ENCODE peak calls at places on chromosomes 6 and 20, in nine cellular contexts. X, F, N, L, P, A, W, D and M are unnamed samples.

GRCh38 chr6:43972915-43973304 is 154.3 kb downstream of the MRPL14 start:
- DNase-seq in X (no peak), F (peak; percentile 22), N (no peak), L (no peak), P (no peak), A (peak; percentile 71), W (peak; percentile 79), D (peak; percentile 59), M (peak; percentile 66)

GRCh38 chr6:130307752-130308361 is 58.0 kb upstream of the TMEM200A start:
- DNase-seq in X (no peak), F (no peak), N (no peak), L (peak; percentile 4), P (no peak), A (peak; percentile 5), W (no peak), D (no peak), M (peak; percentile 71)

GRCh38 chr6:152598421-152598820 is 38.7 kb downstream of the SYNE1 start:
- DNase-seq in X (no peak), F (no peak), N (no peak), L (no peak), P (no peak), A (peak; percentile 32), W (no peak), D (no peak), M (no peak)

GRCh38 chr6:28134015-28134414 is 7.7 kb upstream of the ZKSCAN8 start:
- DNase-seq in X (no peak), F (no peak), N (no peak), L (peak; percentile 8), P (no peak), A (peak; percentile 48), W (no peak), D (no peak), M (peak; percentile 46)

GRCh38 chr6:138682722-138683521 is 90.6 kb upstream of the CCDC28A start:
- DNase-seq in X (no peak), F (no peak), N (no peak), L (no peak), P (no peak), A (peak; percentile 94), W (no peak), D (no peak), M (peak; percentile 91)

GRCh38 chr6:3305216-3305565 is 46.4 kb downstream of the PSMG4 start:
- DNase-seq in X (no peak), F (no peak), N (no peak), L (no peak), P (no peak), A (no peak), W (no peak), D (no peak), M (no peak)

GRCh38 chr20:39885975-39886649 is 802.9 kb downstream of the MAFB start:
- DNase-seq in X (peak; percentile 19), F (no peak), N (no peak), L (no peak), P (no peak), A (peak; percentile 84), W (peak; percentile 55), D (peak; percentile 63), M (peak; percentile 73)

GRCh38 chr20:46970937-46971630 is 76.4 kb downstream of the EYA2 start:
- DNase-seq in X (peak; percentile 26), F (no peak), N (no peak), L (peak; percentile 92), P (no peak), A (peak; percentile 69), W (no peak), D (no peak), M (peak; percentile 76)

GRCh38 chr20:38302721-38303120 is 1.2 kb upstream of the BPI start:
- DNase-seq in X (no peak), F (no peak), N (no peak), L (no peak), P (no peak), A (no peak), W (no peak), D (no peak), M (no peak)

GRCh38 chr6:49849121-49849907 is 17.0 kb downstream of the CRISP1 start:
- DNase-seq in X (peak; percentile 19), F (peak; percentile 36), N (no peak), L (peak; percentile 17), P (no peak), A (peak; percentile 46), W (no peak), D (peak; percentile 84), M (peak; percentile 41)

GRCh38 chr20:22944936-22945335 is 90.2 kb upstream of the SSTR4 start:
- DNase-seq in X (no peak), F (no peak), N (no peak), L (no peak), P (no peak), A (no peak), W (no peak), D (no peak), M (no peak)

GRCh38 chr6:116439572-116439971 is 21.6 kb upstream of the CALHM6 start:
- DNase-seq in X (no peak), F (no peak), N (no peak), L (no peak), P (no peak), A (peak; percentile 39), W (no peak), D (no peak), M (no peak)

GRCh38 chr6:105678516-105678915 is 275.6 kb upstream of the PREP start:
- DNase-seq in X (no peak), F (no peak), N (no peak), L (no peak), P (no peak), A (no peak), W (no peak), D (no peak), M (no peak)

GRCh38 chr6:168126566-168127383 is 47.8 kb upstream of the FRMD1 start:
- DNase-seq in X (no peak), F (no peak), N (peak; percentile 6), L (no peak), P (no peak), A (no peak), W (no peak), D (no peak), M (no peak)

GRCh38 chr6:75076009-75076408 is 129.8 kb downstream of the COL12A1 start:
- DNase-seq in X (no peak), F (no peak), N (no peak), L (no peak), P (no peak), A (no peak), W (no peak), D (no peak), M (no peak)

GRCh38 chr6:28772480-28773381 is 151.1 kb downstream of the TRIM27 start:
- DNase-seq in X (no peak), F (no peak), N (no peak), L (no peak), P (no peak), A (no peak), W (no peak), D (no peak), M (no peak)

GRCh38 chr6:74645108-74645849 is 560.6 kb downstream of the COL12A1 start:
- DNase-seq in X (no peak), F (no peak), N (no peak), L (no peak), P (no peak), A (no peak), W (no peak), D (no peak), M (no peak)

GRCh38 chr6:156464100-156464878 is 312.9 kb upstream of the ARID1B start:
- DNase-seq in X (no peak), F (no peak), N (no peak), L (no peak), P (no peak), A (no peak), W (no peak), D (no peak), M (no peak)

GRCh38 chr6:166419268-166419667 is 36.5 kb upstream of the MPC1 start:
- DNase-seq in X (no peak), F (no peak), N (no peak), L (no peak), P (peak; percentile 57), A (peak; percentile 75), W (no peak), D (no peak), M (peak; percentile 48)

GRCh38 chr6:33091957-33092356 is 16.2 kb downstream of the HLA-DPB1 start:
- DNase-seq in X (peak; percentile 74), F (no peak), N (no peak), L (no peak), P (peak; percentile 39), A (no peak), W (peak; percentile 73), D (no peak), M (peak; percentile 28)

GRCh38 chr20:44235702-44236101 is 11.4 kb upstream of the GDAP1L1 start:
- DNase-seq in X (no peak), F (no peak), N (no peak), L (no peak), P (no peak), A (no peak), W (no peak), D (no peak), M (no peak)

GRCh38 chr6:13586936-13587542 is 12.6 kb downstream of the SIRT5 start:
- DNase-seq in X (no peak), F (no peak), N (no peak), L (no peak), P (no peak), A (no peak), W (no peak), D (no peak), M (no peak)

GRCh38 chr6:141830530-141830929 is 302.2 kb upstream of the GJE1 start:
- DNase-seq in X (no peak), F (no peak), N (no peak), L (no peak), P (no peak), A (no peak), W (no peak), D (no peak), M (no peak)

GRCh38 chr6:53581161-53581560 is 36.3 kb upstream of the GCLC start:
- DNase-seq in X (no peak), F (no peak), N (no peak), L (no peak), P (no peak), A (peak; percentile 32), W (no peak), D (no peak), M (peak; percentile 46)

GRCh38 chr6:11202513-11203305 is 29.8 kb downstream of the NEDD9 start:
- DNase-seq in X (no peak), F (no peak), N (peak; percentile 17), L (no peak), P (no peak), A (no peak), W (no peak), D (no peak), M (no peak)

GRCh38 chr20:32336918-32337347 is 21.2 kb upstream of the ASXL1 start:
- DNase-seq in X (peak; percentile 47), F (no peak), N (no peak), L (peak; percentile 44), P (no peak), A (no peak), W (no peak), D (no peak), M (peak; percentile 19)

GRCh38 chr6:140956567-140957306 is 1176.0 kb upstream of the GJE1 start:
- DNase-seq in X (no peak), F (no peak), N (no peak), L (no peak), P (no peak), A (peak; percentile 54), W (no peak), D (no peak), M (no peak)

GRCh38 chr6:72788188-72788587 is 166.3 kb downstream of the KCNQ5 start:
- DNase-seq in X (no peak), F (no peak), N (no peak), L (peak; percentile 5), P (no peak), A (peak; percentile 56), W (no peak), D (no peak), M (peak; percentile 64)

GRCh38 chr6:138987299-138987642 is 782 bp downstream of the REPS1 start:
- DNase-seq in X (peak; percentile 3), F (no peak), N (peak; percentile 14), L (no peak), P (no peak), A (no peak), W (peak; percentile 64), D (no peak), M (no peak)

GRCh38 chr6:54935739-54936138 is 89.2 kb downstream of the FAM83B start:
- DNase-seq in X (no peak), F (no peak), N (no peak), L (peak; percentile 9), P (no peak), A (peak; percentile 24), W (no peak), D (no peak), M (peak; percentile 93)

GRCh38 chr6:125872259-125872921 is 81.6 kb downstream of the NCOA7 start:
- DNase-seq in X (no peak), F (no peak), N (no peak), L (peak; percentile 8), P (no peak), A (peak; percentile 45), W (no peak), D (no peak), M (no peak)